ENCODE peak calls at places on chromosomes 4 and X, in eight cellular contexts. T, P, Y, N, R, Q, J and G are unnamed samples.
A peak's percentile ranks its signal among the peaks of the same experiment; 100 is the strongest.

GRCh38 chr4:190121759-190122158 is 51.8 kb upstream of the DUX4 start:
- DNase-seq in P (peak; percentile 84), R (no peak), Q (no peak), J (no peak), T (no peak), Y (no peak), N (no peak), G (no peak)

GRCh38 chrX:18983711-18984380 is at the start of gene PHKA2:
- DNase-seq in T (peak; percentile 74), N (peak; percentile 60), Y (peak; percentile 53), J (no peak), R (peak; percentile 55), Q (peak; percentile 66), P (no peak), G (no peak)

GRCh38 chr4:19936471-19936870 is 315.2 kb upstream of the SLIT2 start:
- DNase-seq in T (no peak), J (peak; percentile 63), P (no peak), Y (no peak), N (peak; percentile 10), Q (no peak), R (no peak), G (no peak)

GRCh38 chr4:96407651-96408342 is 567.9 kb downstream of the PDHA2 start:
- DNase-seq in N (no peak), P (no peak), T (no peak), R (peak; percentile 1), J (no peak), Q (no peak), Y (peak; percentile 8), G (no peak)

GRCh38 chr4:142566243-142566642 is 279.9 kb downstream of the INPP4B start:
- DNase-seq in T (no peak), J (no peak), P (no peak), N (peak; percentile 60), Q (no peak), Y (no peak), R (peak; percentile 16), G (no peak)

GRCh38 chr4:176927117-176927516 is 134.4 kb upstream of the VEGFC start:
- DNase-seq in N (peak; percentile 39), Q (no peak), T (no peak), P (no peak), J (no peak), Y (no peak), R (no peak), G (no peak)

GRCh38 chr4:125283702-125284279 is 31.0 kb upstream of the FAT4 start:
- DNase-seq in T (no peak), Q (no peak), P (no peak), N (peak; percentile 40), J (no peak), Y (peak; percentile 39), R (no peak), G (no peak)

GRCh38 chr4:79311279-79311678 is 14.6 kb downstream of the NAA11 start:
- DNase-seq in Q (no peak), N (no peak), J (no peak), Y (no peak), R (no peak), T (no peak), P (no peak), G (no peak)

GRCh38 chr4:168550071-168550766 is 53.4 kb downstream of the PALLD start:
- DNase-seq in N (peak; percentile 28), T (no peak), Q (no peak), Y (peak; percentile 4), J (no peak), P (no peak), R (no peak), G (no peak)

GRCh38 chrX:69289839-69290123 is 124.5 kb upstream of the PJA1 start:
- DNase-seq in N (no peak), P (no peak), R (no peak), T (no peak), Q (no peak), J (no peak), Y (no peak), G (no peak)

GRCh38 chr4:107348188-107348872 is 312.2 kb upstream of the DKK2 start:
- DNase-seq in P (no peak), Q (no peak), J (no peak), N (no peak), R (no peak), Y (no peak), T (no peak), G (no peak)

GRCh38 chrX:12906392-12906791 is at the start of gene TLR8:
- DNase-seq in Q (no peak), J (no peak), R (no peak), T (no peak), Y (no peak), N (no peak), P (no peak), G (no peak)

GRCh38 chr4:25842229-25842840 is 20.5 kb downstream of the SEL1L3 start:
- DNase-seq in J (no peak), T (no peak), Y (no peak), Q (no peak), R (no peak), P (peak; percentile 86), N (no peak), G (no peak)

GRCh38 chrX:133190877-133191738 is 27.0 kb downstream of the TFDP3 start:
- DNase-seq in J (no peak), T (no peak), Y (no peak), R (no peak), P (no peak), N (no peak), Q (no peak), G (no peak)

GRCh38 chr4:147371661-147372060 is 109.2 kb upstream of the EDNRA start:
- DNase-seq in Q (no peak), T (no peak), J (no peak), Y (peak; percentile 91), N (peak; percentile 89), R (peak; percentile 73), P (no peak), G (no peak)

GRCh38 chr4:150098214-150098613 is 20.0 kb downstream of the DCLK2 start:
- DNase-seq in Y (no peak), N (no peak), Q (no peak), P (no peak), J (no peak), T (no peak), R (no peak), G (no peak)

GRCh38 chr4:39514888-39515401 is 12.3 kb downstream of the UGDH start:
- DNase-seq in R (peak; percentile 94), Q (no peak), P (no peak), N (no peak), T (peak; percentile 65), J (no peak), Y (peak; percentile 92), G (no peak)

GRCh38 chrX:50103866-50104566 is 96.8 kb downstream of the AKAP4 start:
- DNase-seq in Y (no peak), P (no peak), N (no peak), R (no peak), T (no peak), Q (no peak), J (no peak), G (no peak)

GRCh38 chr4:78059524-78059889 is 2.4 kb downstream of the FRAS1 start:
- DNase-seq in Y (peak; percentile 84), R (peak; percentile 55), P (no peak), N (peak; percentile 76), T (peak; percentile 47), Q (no peak), J (no peak), G (peak; percentile 88)

GRCh38 chr4:51840791-51841190 is 2.2 kb upstream of the DCUN1D4 start:
- DNase-seq in R (no peak), Y (peak; percentile 26), N (no peak), J (no peak), T (no peak), Q (no peak), P (no peak), G (no peak)

GRCh38 chr4:83449009-83449408 is 6.6 kb downstream of the HELQ start:
- DNase-seq in T (no peak), J (no peak), R (peak; percentile 12), P (no peak), Y (no peak), Q (no peak), N (no peak), G (no peak)

GRCh38 chrX:103431316-103431715 is 55.0 kb downstream of the BEX3 start:
- DNase-seq in R (no peak), Q (no peak), J (peak; percentile 18), Y (peak; percentile 21), T (no peak), P (no peak), N (no peak), G (no peak)

GRCh38 chrX:149571770-149572169 is 15.5 kb downstream of the MAGEA9B start:
- DNase-seq in T (no peak), J (no peak), Y (peak; percentile 0), R (no peak), P (no peak), N (no peak), Q (no peak), G (no peak)

GRCh38 chr4:23700197-23700596 is 189.7 kb downstream of the PPARGC1A start:
- DNase-seq in R (no peak), N (no peak), Q (no peak), P (no peak), Y (no peak), J (no peak), T (no peak), G (no peak)

GRCh38 chr4:109921384-109921808 is 8.7 kb downstream of the EGF start:
- DNase-seq in R (no peak), N (peak; percentile 94), J (no peak), Q (no peak), Y (peak; percentile 84), T (no peak), P (no peak), G (no peak)

GRCh38 chr4:154399259-154399974 is 92.2 kb downstream of the DCHS2 start:
- DNase-seq in Y (peak; percentile 61), T (no peak), N (peak; percentile 37), R (peak; percentile 9), J (no peak), Q (no peak), P (no peak), G (no peak)
- H3K27ac ChIP-seq in Y (no peak overlapping the region), T (no peak overlapping the region), N (no peak overlapping the region), R (no peak overlapping the region), J (no peak overlapping the region), Q (no peak overlapping the region), P (no peak overlapping the region), G (no peak overlapping the region)

DNA sequence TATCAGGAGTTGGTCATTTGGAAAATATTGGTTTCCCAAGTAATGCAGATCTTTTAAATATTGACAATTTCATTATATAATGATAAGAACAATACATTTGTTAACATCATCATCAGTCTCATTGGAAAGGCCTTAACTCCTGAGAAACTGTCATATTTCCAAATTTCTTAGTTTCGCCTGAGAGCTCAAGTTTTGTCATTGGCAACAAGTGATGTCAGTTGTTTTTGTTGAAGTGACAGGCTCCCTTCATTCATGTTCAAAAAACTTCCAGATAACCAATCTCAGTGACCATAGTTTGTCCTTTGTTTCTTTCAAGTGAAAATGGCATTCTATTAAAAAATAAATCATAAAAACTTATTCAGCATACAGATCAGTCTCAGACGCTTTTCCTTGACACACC is 71.8 kb downstream of the HMGB2 start:
- DNase-seq in T (no peak), Q (no peak), J (no peak), P (no peak), Y (no peak), N (no peak), R (no peak), G (no peak)
- H3K27ac ChIP-seq in T (no peak overlapping the region), Q (no peak overlapping the region), J (no peak overlapping the region), P (no peak overlapping the region), Y (no peak overlapping the region), N (no peak overlapping the region), R (no peak overlapping the region), G (no peak overlapping the region)

GRCh38 chrX:82081027-82081426 is 879.1 kb downstream of the SH3BGRL start:
- DNase-seq in R (no peak), J (no peak), P (no peak), T (no peak), Q (no peak), Y (peak; percentile 21), N (no peak), G (no peak)
- H3K27ac ChIP-seq in R (no peak overlapping the region), J (no peak overlapping the region), P (no peak overlapping the region), T (no peak overlapping the region), Q (no peak overlapping the region), Y (no peak overlapping the region), N (no peak overlapping the region), G (no peak overlapping the region)

GRCh38 chr4:73707918-73708577 is 32.3 kb upstream of the CXCL8 start:
- DNase-seq in P (no peak), T (peak; percentile 53), N (peak; percentile 89), J (peak; percentile 60), R (peak; percentile 65), Y (peak; percentile 99), Q (peak; percentile 15), G (no peak)
- H3K27ac ChIP-seq in P (peak overlapping the region; percentile 53), T (peak overlapping the region; percentile 40), N (peak overlapping the region; percentile 67), J (peak overlapping the region; percentile 33), R (no peak overlapping the region), Y (peak overlapping the region; percentile 96), Q (no peak overlapping the region), G (no peak overlapping the region)